ENCODE peak calls at places on chromosome 19, in nine cellular contexts. T is NCI-H510A; D is astrocyte of the spinal cord; N is activated B cell treated with CpG ODN at 0.5 μM for 24 hours; H is T-helper 1 cell; Z is stimulated activated naive B cell treated with anti-CD40 and anti-IgM and Interleukin-4, amounts not matched to agents 10 μg/mL and 1 μg/mL and 100 μg/mL, for 72 hours; U is cardiac fibroblast; E is anterior cingulate cortex; B is activated T-cell treated with anti-CD3 and anti-CD28 coated beads, Interleukin-2, amount 50 U/mL, for 72 hours. Y is an unnamed sample.

GRCh38 chr19:9995079-9995478 is 15.2 kb downstream of the COL5A3 start:
- DNase-seq in T (no peak), D (no peak), N (no peak), H (no peak), Z (no peak), U (no peak), E (peak; percentile 24), B (no peak), Y (no peak)

GRCh38 chr19:5243878-5244277 is 96.7 kb downstream of the PTPRS start:
- DNase-seq in T (no peak), D (no peak), N (no peak), H (no peak), Z (no peak), U (no peak), E (no peak), B (no peak), Y (no peak)

GRCh38 chr19:31535691-31536460 is 186.6 kb upstream of the TSHZ3 start:
- DNase-seq in T (no peak), D (no peak), N (no peak), H (no peak), Z (no peak), U (no peak), E (no peak), B (no peak), Y (no peak)

GRCh38 chr19:4368128-4368820 is 24.9 kb downstream of the MPND start:
- DNase-seq in T (no peak), D (no peak), N (peak; percentile 44), H (no peak), Z (no peak), U (peak; percentile 39), E (no peak), B (no peak), Y (no peak)

GRCh38 chr19:54164369-54165068 is 5.0 kb upstream of the LENG1 start:
- DNase-seq in T (no peak), D (no peak), N (no peak), H (peak; percentile 60), Z (peak; percentile 31), U (peak; percentile 61), E (no peak), B (peak; percentile 81), Y (no peak)

GRCh38 chr19:49830766-49831165 is 12.7 kb downstream of the MED25 start:
- DNase-seq in T (no peak), D (no peak), N (no peak), H (no peak), Z (no peak), U (no peak), E (no peak), B (no peak), Y (no peak)

GRCh38 chr19:680287-681028 is 4.3 kb downstream of the FSTL3 start:
- DNase-seq in T (peak; percentile 61), D (peak; percentile 99), N (peak; percentile 95), H (peak; percentile 100), Z (peak; percentile 95), U (peak; percentile 100), E (peak; percentile 100), B (peak; percentile 99), Y (peak; percentile 100)

GRCh38 chr19:2616741-2617392 is 85.6 kb downstream of the GNG7 start:
- DNase-seq in T (no peak), D (no peak), N (no peak), H (no peak), Z (peak; percentile 64), U (peak; percentile 31), E (peak; percentile 41), B (peak; percentile 41), Y (no peak)